ENCODE peak calls at places on chromosome 11, in five cellular contexts. W is T-helper 9 cell; P is CD4-positive, CD25-positive, alpha-beta regulatory T cell; D is activated CD8-positive, alpha-beta T cell treated with anti-CD3 and anti-CD28 coated beads, Interleukin-2, amount 10 ng/mL, durations not matched to agents 7 days and 5 days; J is fibroblast of the aortic adventitia. V is an unnamed sample.

GRCh38 chr11:132784441-132784840 is 747.9 kb downstream of the OPCML start:
- DNase-seq in W (no peak), P (no peak), D (no peak), J (no peak), V (no peak)

GRCh38 chr11:118643142-118643994 is 36.0 kb downstream of the PHLDB1 start:
- DNase-seq in W (no peak), P (no peak), D (no peak), J (no peak), V (no peak)

GRCh38 chr11:8168485-8169257 is at the start of gene RIC3:
- DNase-seq in W (peak; percentile 6), P (peak; percentile 60), D (peak; percentile 39), J (no peak), V (no peak)

GRCh38 chr11:75330279-75330678 is 21.2 kb downstream of the ARRB1 start:
- DNase-seq in W (no peak), P (no peak), D (no peak), J (no peak), V (no peak)

GRCh38 chr11:75524576-75525432 is 937 bp downstream of the GDPD5 start:
- DNase-seq in W (peak; percentile 34), P (peak; percentile 48), D (peak; percentile 49), J (no peak), V (no peak)

GRCh38 chr11:113504586-113504985 is 29.4 kb upstream of the DRD2 start:
- DNase-seq in W (no peak), P (no peak), D (no peak), J (no peak), V (no peak)

GRCh38 chr11:71305041-71305440 is 52.7 kb upstream of the SHANK2 start:
- DNase-seq in W (no peak), P (no peak), D (peak; percentile 9), J (no peak), V (no peak)

GRCh38 chr11:14232652-14233051 is 126.3 kb downstream of the RRAS2 start:
- DNase-seq in W (no peak), P (no peak), D (no peak), J (no peak), V (no peak)

GRCh38 chr11:10480026-10480425 is 25.0 kb downstream of the AMPD3 start:
- DNase-seq in W (no peak), P (no peak), D (no peak), J (no peak), V (peak; percentile 8)

GRCh38 chr11:129951201-129951882 is 51.3 kb downstream of the PRDM10 start:
- DNase-seq in W (no peak), P (no peak), D (no peak), J (no peak), V (no peak)

GRCh38 chr11:130872513-130872912 is 43.8 kb downstream of the SNX19 start:
- DNase-seq in W (no peak), P (no peak), D (no peak), J (no peak), V (no peak)